ENCODE peak calls at places on chromosomes 7 and 10, in eight cellular contexts. R is CD8-positive, alpha-beta T cell; T is transverse colon; K is kidney; C is BE2C; J is tibial artery; X is fibroblast of mammary gland; D is HFFc6. W is an unnamed sample.

GRCh38 chr10:81876253-81876731 is 1.3 kb downstream of the NRG3 start:
- DNase-seq in T (no peak), J (no peak), R (no peak), K (peak), X (no peak), C (peak), D (no peak), W (no peak)

GRCh38 chr7:117946201-117946633 is 73.0 kb upstream of the CTTNBP2 start:
- DNase-seq in K (no peak), D (no peak), J (no peak), T (no peak), X (no peak), R (no peak), C (no peak), W (no peak)

GRCh38 chr10:95261926-95262325 is 28.9 kb downstream of the PDLIM1 start:
- DNase-seq in R (no peak), T (no peak), C (no peak), J (no peak), X (no peak), K (no peak), D (no peak), W (no peak)

GRCh38 chr10:59606551-59606961 is 103.1 kb downstream of the SLC16A9 start:
- DNase-seq in J (no peak), X (peak), D (no peak), K (no peak), C (peak), T (no peak), R (no peak), W (no peak)

GRCh38 chr10:11539191-11539868 is 72.1 kb downstream of the USP6NL start:
- DNase-seq in T (no peak), R (no peak), J (no peak), D (peak), K (no peak), X (peak), C (no peak), W (no peak)

GRCh38 chr10:127762925-127763324 is 25.9 kb downstream of the FOXI2 start:
- DNase-seq in X (no peak), C (no peak), D (no peak), T (no peak), K (no peak), J (no peak), R (no peak), W (no peak)

GRCh38 chr10:113739031-113739430 is 12.5 kb upstream of the PLEKHS1 start:
- DNase-seq in T (no peak), K (no peak), J (no peak), C (no peak), X (no peak), R (no peak), D (no peak), W (no peak)

GRCh38 chr10:127951861-127952574 is 45.1 kb downstream of the PTPRE start:
- DNase-seq in T (no peak), X (no peak), K (no peak), D (no peak), C (no peak), R (no peak), J (no peak), W (no peak)

GRCh38 chr7:326845-327304 is 36.9 kb downstream of the FOXL3 start:
- DNase-seq in K (peak), R (no peak), C (peak), D (no peak), J (no peak), X (no peak), T (peak), W (no peak)

GRCh38 chr7:24737281-24737680 is 20.0 kb downstream of the GSDME start:
- DNase-seq in D (no peak), R (no peak), K (no peak), X (no peak), C (no peak), J (no peak), T (no peak), W (no peak)

GRCh38 chr7:135774284-135774683 is 25.7 kb upstream of the FAM180A start:
- DNase-seq in J (no peak), K (no peak), X (no peak), C (no peak), T (peak), D (peak), R (no peak), W (no peak)

GRCh38 chr10:93495654-93496321 is 624 bp upstream of the CEP55 start:
- DNase-seq in C (peak), J (no peak), T (peak), R (no peak), D (no peak), K (peak), X (peak), W (no peak)

GRCh38 chr10:100345570-100346330 is 1.3 kb upstream of the SCD start:
- DNase-seq in D (peak), X (peak), J (no peak), K (no peak), C (no peak), R (no peak), T (no peak), W (no peak)

GRCh38 chr7:25854059-25854458 is 297.9 kb upstream of the NFE2L3 start:
- DNase-seq in T (no peak), J (no peak), X (no peak), K (no peak), R (no peak), C (no peak), D (no peak), W (no peak)

GRCh38 chr7:25857376-25858067 is 294.5 kb upstream of the NFE2L3 start:
- DNase-seq in X (peak), D (no peak), J (no peak), T (peak), R (no peak), K (peak), C (no peak), W (peak)

GRCh38 chr7:25854608-25855497 is 297.1 kb upstream of the NFE2L3 start:
- DNase-seq in J (peak), D (peak), R (no peak), T (peak), X (peak), C (peak), K (peak), W (no peak)

GRCh38 chr7:25858200-25858561 is 293.8 kb upstream of the NFE2L3 start:
- DNase-seq in T (no peak), J (no peak), K (no peak), D (no peak), R (no peak), X (no peak), C (no peak), W (no peak)

DNA sequence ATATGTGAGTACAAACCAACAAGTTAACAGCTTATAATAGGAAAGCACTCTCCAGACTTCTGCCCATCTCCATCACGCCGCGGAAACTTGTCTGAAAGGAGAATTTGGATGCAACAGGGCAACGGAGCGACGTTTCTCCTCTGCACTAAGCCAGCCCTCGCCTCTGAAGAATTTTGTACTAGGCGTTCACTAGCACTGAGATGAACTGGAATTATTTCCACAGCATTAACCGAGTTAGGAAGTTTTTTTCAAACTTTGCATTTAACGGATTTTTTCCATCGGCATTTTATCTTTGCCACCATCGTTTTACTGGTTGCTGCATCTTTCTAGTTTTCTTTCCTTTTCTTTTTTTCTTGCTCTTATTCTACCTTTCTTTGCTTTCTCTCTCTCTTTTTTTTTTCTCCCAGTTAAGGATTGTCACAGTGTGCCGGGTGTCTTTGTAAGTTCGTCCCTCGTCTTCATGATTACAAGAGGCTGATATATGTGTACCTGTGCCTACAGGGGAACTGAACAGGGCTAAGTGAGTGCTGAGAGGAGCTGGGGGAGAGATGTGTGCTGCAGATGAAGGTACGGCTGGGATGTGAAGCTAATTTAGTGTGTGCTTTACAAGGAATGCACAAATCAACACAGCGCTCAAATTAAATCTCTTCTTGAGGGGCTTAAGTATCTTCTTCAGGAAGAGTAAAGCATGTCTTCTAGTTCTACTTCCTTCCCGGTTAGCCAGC is 295.8 kb upstream of the NFE2L3 start:
- DNase-seq in C (peak), D (no peak), R (no peak), X (peak), K (no peak), J (peak), T (peak), W (no peak)
- TF ChIP-seq CTCF in C (no peak), D (no peak), R (no peak), X (no peak), K (no peak), J (no peak), T (no peak), W (no peak)

DNA sequence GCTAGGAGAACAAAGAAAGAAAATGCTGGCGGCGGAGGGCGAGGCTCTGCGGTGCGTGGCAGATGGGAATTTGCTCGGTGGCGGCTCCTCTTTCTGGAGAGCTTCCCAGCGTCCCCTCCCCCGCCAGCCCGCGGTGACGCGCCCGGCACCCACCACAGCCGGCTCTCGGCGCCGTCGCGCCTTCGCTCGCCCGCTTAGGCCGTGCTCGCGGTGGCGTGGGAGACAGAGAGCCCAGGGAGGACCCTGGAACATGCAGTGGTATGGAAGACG is 609 bp upstream of the CSGALNACT2 start:
- DNase-seq in D (peak), R (peak), X (peak), K (peak), J (no peak), T (peak), C (peak), W (peak)
- TF ChIP-seq CTCF in D (no peak), R (no peak), X (no peak), K (no peak), J (no peak), T (no peak), C (no peak), W (no peak)

DNA sequence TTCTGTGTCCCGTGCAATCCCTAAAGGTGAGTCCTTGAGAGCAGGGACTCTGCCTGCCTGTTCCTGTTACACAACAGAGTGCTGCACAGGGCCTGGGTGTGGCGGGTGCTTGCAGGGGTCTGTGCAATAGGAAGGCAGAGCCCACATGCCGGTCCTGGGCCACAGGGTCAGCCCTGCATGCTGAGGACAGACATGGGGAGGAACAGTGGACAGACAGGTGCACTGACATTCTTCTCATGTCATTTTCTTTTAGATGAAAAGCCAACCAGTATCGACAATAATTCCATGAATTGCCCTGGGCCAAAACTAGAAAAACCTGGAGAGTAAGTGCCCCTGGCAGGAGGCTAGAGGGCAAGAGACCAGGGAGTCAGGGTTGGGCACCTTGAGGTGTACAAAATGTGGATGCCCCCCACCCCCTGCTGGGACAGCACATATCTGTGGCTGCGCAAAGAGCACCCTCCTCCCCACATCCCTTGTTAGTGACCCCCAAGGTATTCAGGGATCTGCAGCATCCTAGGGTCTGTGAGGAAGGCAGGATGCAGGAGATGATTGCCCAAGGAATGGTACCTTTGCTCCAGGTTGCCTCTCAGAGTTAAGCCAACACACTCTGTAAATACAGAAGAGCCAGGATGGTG is 19.9 kb downstream of the ANTXRL start:
- DNase-seq in K (no peak), J (no peak), R (no peak), X (no peak), C (no peak), T (no peak), D (no peak), W (no peak)
- TF ChIP-seq CTCF in K (no peak), J (no peak), R (no peak), X (no peak), C (no peak), T (no peak), D (no peak), W (no peak)

GRCh38 chr10:9211228-9211627 is 1156.7 kb downstream of the GATA3 start:
- DNase-seq in R (no peak), T (no peak), X (no peak), J (no peak), D (peak), C (no peak), K (no peak), W (no peak)
- TF ChIP-seq CTCF in R (no peak), T (no peak), X (peak), J (no peak), D (peak), C (peak), K (peak), W (no peak)

DNA sequence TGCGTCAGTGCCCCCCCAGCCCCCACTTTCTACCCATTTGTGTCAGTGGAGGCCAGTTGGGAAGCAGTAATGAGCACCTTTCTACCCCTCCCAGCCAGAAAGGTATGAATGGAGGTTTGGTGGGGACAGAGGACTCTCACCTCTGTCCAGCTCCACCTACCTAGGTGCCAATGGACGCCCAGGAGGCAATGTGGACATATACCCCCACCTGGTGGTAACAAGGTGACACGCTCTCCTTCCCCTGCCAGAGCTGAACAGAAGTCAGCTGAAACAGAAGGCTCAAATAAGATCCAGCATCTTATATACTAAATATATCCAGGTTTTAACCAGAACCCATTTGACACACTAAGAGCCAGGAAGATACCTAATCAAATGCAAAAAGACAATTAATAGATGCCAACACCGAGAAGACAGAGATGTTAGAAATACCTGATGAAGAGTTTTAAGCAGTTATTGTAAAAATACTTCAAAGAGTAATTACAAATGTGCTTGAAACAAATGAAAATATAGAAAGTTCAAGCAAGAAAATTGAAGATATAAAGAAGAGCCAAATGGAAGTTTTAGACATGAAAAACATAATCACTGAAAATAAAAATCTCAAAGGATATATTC is 18.4 kb upstream of the SORCS3 start:
- DNase-seq in X (peak), C (no peak), R (no peak), D (no peak), T (no peak), J (no peak), K (no peak), W (no peak)
- TF ChIP-seq CTCF in X (peak), C (peak), R (no peak), D (peak), T (no peak), J (no peak), K (peak), W (no peak)

GRCh38 chr7:151896486-151896885 is 19.6 kb upstream of the PRKAG2 start:
- DNase-seq in X (no peak), D (no peak), T (no peak), C (no peak), R (no peak), J (no peak), K (peak), W (no peak)

GRCh38 chr7:151895695-151896485 is 19.0 kb upstream of the PRKAG2 start:
- DNase-seq in J (no peak), K (peak), R (no peak), D (peak), C (no peak), T (no peak), X (no peak), W (no peak)

GRCh38 chr7:151895008-151895661 is 18.2 kb upstream of the PRKAG2 start:
- DNase-seq in C (no peak), R (no peak), D (no peak), K (peak), X (no peak), J (no peak), T (peak), W (no peak)

GRCh38 chr7:151897951-151898686 is 21.2 kb upstream of the PRKAG2 start:
- DNase-seq in T (no peak), X (no peak), K (peak), C (no peak), D (no peak), R (no peak), J (no peak), W (no peak)

DNA sequence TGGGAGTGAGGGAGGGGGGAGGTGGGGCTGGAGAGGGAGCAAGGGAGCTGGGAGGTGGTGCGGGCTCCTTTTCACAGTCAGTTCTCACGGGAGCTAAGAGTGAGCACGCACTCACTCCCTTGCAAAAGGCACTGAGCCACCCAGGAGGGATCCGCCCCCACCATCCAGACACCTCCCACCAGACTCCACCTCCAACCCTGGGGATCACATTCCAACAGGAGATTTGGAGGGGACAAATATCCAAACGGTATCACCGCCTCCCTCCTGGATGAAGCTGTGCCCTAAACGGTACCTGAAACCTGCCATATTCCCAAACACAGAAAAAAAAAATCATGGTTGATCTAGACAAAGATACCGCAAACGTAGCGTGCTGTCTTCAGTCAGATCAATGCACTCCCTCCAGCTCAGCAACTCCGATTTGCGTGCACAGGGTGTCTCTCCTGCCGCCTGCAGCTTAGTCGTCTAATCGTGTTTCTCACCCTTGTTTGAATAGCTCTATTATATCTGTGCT is 20.3 kb upstream of the PRKAG2 start:
- DNase-seq in J (no peak), D (no peak), R (no peak), T (peak), K (peak), X (no peak), C (no peak), W (no peak)
- TF ChIP-seq CTCF in J (no peak), D (no peak), R (no peak), T (no peak), K (no peak), X (no peak), C (no peak), W (no peak)

W was measured in Peyer's patch.